ENCODE peak calls at places on chromosomes 7 and 10, in five cellular contexts. D is ascending aorta; E is stimulated activated CD4-positive, alpha-beta T cell treated with anti-CD3 and anti-CD28 coated beads, Interleukin-4, amount 100 ng/mL, for 1 hour; H is nucleus accumbens; Y is NCI-H69. C is an unnamed sample.
A peak's percentile ranks its signal among the peaks of the same experiment; 100 is the strongest.

GRCh38 chr10:116626815-116627214 is 6.1 kb downstream of the PNLIPRP2 start:
- DNase-seq in H (no peak), Y (no peak), E (no peak), D (no peak), C (no peak)

GRCh38 chr10:127880557-127880956 is 12.2 kb downstream of the CLRN3 start:
- DNase-seq in D (no peak), Y (no peak), E (no peak), H (no peak), C (no peak)

GRCh38 chr7:96328016-96328415 is 6.1 kb upstream of the SLC25A13 start:
- DNase-seq in D (no peak), H (no peak), E (no peak), Y (peak; percentile 84), C (no peak)

GRCh38 chr7:138911007-138911406 is 70.2 kb downstream of the KIAA1549 start:
- DNase-seq in Y (no peak), E (no peak), D (no peak), H (no peak), C (no peak)

GRCh38 chr10:125531470-125531869 is 151.5 kb downstream of the TEX36 start:
- DNase-seq in H (no peak), D (no peak), E (no peak), Y (peak; percentile 11), C (no peak)

GRCh38 chr10:99395750-99396445 is 34.5 kb downstream of the GOT1 start:
- DNase-seq in E (no peak), Y (peak; percentile 80), H (peak; percentile 19), D (no peak), C (peak; percentile 84)

GRCh38 chr7:2314209-2314955 is at the start of gene SNX8:
- DNase-seq in Y (peak; percentile 99), D (peak; percentile 88), E (peak; percentile 94), H (peak; percentile 91), C (peak; percentile 93)

GRCh38 chr7:815284-816216 is 16.7 kb upstream of the SUN1 start:
- DNase-seq in H (no peak), D (no peak), Y (peak; percentile 90), E (peak; percentile 19), C (no peak)

GRCh38 chr7:100865971-100866720 is 1.0 kb upstream of the TRIP6 start:
- DNase-seq in E (peak; percentile 55), Y (peak; percentile 63), D (peak; percentile 85), H (peak; percentile 85), C (no peak)

GRCh38 chr7:101859411-101860106 is 42.1 kb downstream of the CUX1 start:
- DNase-seq in Y (no peak), E (no peak), H (no peak), D (no peak), C (no peak)

GRCh38 chr10:124387078-124387874 is 31.4 kb downstream of the OAT start:
- DNase-seq in E (no peak), Y (peak; percentile 8), D (peak; percentile 31), H (no peak), C (no peak)

GRCh38 chr7:13989138-13989943 is at the start of gene ETV1:
- DNase-seq in Y (peak; percentile 94), D (peak; percentile 81), H (peak; percentile 65), E (no peak), C (peak; percentile 37)

GRCh38 chr7:38905026-38905759 is 3.8 kb downstream of the VPS41 start:
- DNase-seq in D (no peak), E (no peak), Y (no peak), H (no peak), C (no peak)

GRCh38 chr10:119616879-119617580 is 20.3 kb upstream of the TIAL1 start:
- DNase-seq in H (no peak), Y (no peak), D (no peak), E (peak; percentile 10), C (no peak)

GRCh38 chr7:101058355-101058754 is 26.9 kb upstream of the TRIM56 start:
- DNase-seq in H (peak; percentile 14), Y (no peak), D (peak; percentile 68), E (peak; percentile 50), C (no peak)

GRCh38 chr7:131587315-131587923 is 31.0 kb upstream of the PODXL start:
- DNase-seq in Y (no peak), H (no peak), E (no peak), D (no peak), C (no peak)